ENCODE peak calls at places on chromosomes 6 and 20, in seven cellular contexts. One of them, this sample, is unnamed.

GRCh38 chr20:32539817-32540675 is 45.1 kb downstream of the NOL4L start:
- DNase-seq in psoas muscle: no peak
- DNase-seq in coronary artery: no peak
- DNase-seq in breast epithelium: no peak
- DNase-seq in AG09319: no peak
- DNase-seq in activated B cell treated with CpG ODN at 0.5 μM for 24 hours: peak
- DNase-seq in natural killer cell: peak
- DNase-seq in this sample: no peak

GRCh38 chr6:31901415-31901952 is 402 bp downstream of the ZBTB12 start:
- DNase-seq in psoas muscle: peak
- DNase-seq in coronary artery: no peak
- DNase-seq in breast epithelium: no peak
- DNase-seq in AG09319: no peak
- DNase-seq in activated B cell treated with CpG ODN at 0.5 μM for 24 hours: peak
- DNase-seq in natural killer cell: peak
- DNase-seq in this sample: no peak

GRCh38 chr20:53805895-53806384 is 212.3 kb upstream of the ZNF217 start:
- DNase-seq in psoas muscle: no peak
- DNase-seq in coronary artery: no peak
- DNase-seq in breast epithelium: peak
- DNase-seq in AG09319: no peak
- DNase-seq in activated B cell treated with CpG ODN at 0.5 μM for 24 hours: no peak
- DNase-seq in natural killer cell: no peak
- DNase-seq in this sample: no peak

GRCh38 chr20:15814903-15815302 is 758.3 kb downstream of the KIF16B start:
- DNase-seq in psoas muscle: no peak
- DNase-seq in coronary artery: no peak
- DNase-seq in breast epithelium: no peak
- DNase-seq in AG09319: peak
- DNase-seq in activated B cell treated with CpG ODN at 0.5 μM for 24 hours: no peak
- DNase-seq in natural killer cell: no peak
- DNase-seq in this sample: no peak

GRCh38 chr6:42163941-42164340 is 9.2 kb upstream of the GUCA1A start:
- DNase-seq in psoas muscle: no peak
- DNase-seq in coronary artery: no peak
- DNase-seq in breast epithelium: no peak
- DNase-seq in AG09319: no peak
- DNase-seq in activated B cell treated with CpG ODN at 0.5 μM for 24 hours: no peak
- DNase-seq in natural killer cell: no peak
- DNase-seq in this sample: no peak

GRCh38 chr6:130796313-130796905 is 30.8 kb upstream of the SMLR1 start:
- DNase-seq in psoas muscle: no peak
- DNase-seq in coronary artery: no peak
- DNase-seq in breast epithelium: no peak
- DNase-seq in AG09319: no peak
- DNase-seq in activated B cell treated with CpG ODN at 0.5 μM for 24 hours: no peak
- DNase-seq in natural killer cell: no peak
- DNase-seq in this sample: no peak

GRCh38 chr6:125357515-125358256 is 55.9 kb upstream of the HDDC2 start:
- DNase-seq in psoas muscle: no peak
- DNase-seq in coronary artery: no peak
- DNase-seq in breast epithelium: no peak
- DNase-seq in AG09319: no peak
- DNase-seq in activated B cell treated with CpG ODN at 0.5 μM for 24 hours: no peak
- DNase-seq in natural killer cell: no peak
- DNase-seq in this sample: no peak

GRCh38 chr6:35804996-35805736 is at the start of gene LHFPL5:
- DNase-seq in psoas muscle: peak
- DNase-seq in coronary artery: no peak
- DNase-seq in breast epithelium: no peak
- DNase-seq in AG09319: no peak
- DNase-seq in activated B cell treated with CpG ODN at 0.5 μM for 24 hours: peak
- DNase-seq in natural killer cell: peak
- DNase-seq in this sample: peak

GRCh38 chr6:3559561-3559960 is 102.7 kb upstream of the SLC22A23 start:
- DNase-seq in psoas muscle: no peak
- DNase-seq in coronary artery: no peak
- DNase-seq in breast epithelium: no peak
- DNase-seq in AG09319: no peak
- DNase-seq in activated B cell treated with CpG ODN at 0.5 μM for 24 hours: no peak
- DNase-seq in natural killer cell: no peak
- DNase-seq in this sample: no peak

GRCh38 chr6:107488174-107488874 is 1.6 kb upstream of the SOBP start:
- DNase-seq in psoas muscle: no peak
- DNase-seq in coronary artery: no peak
- DNase-seq in breast epithelium: no peak
- DNase-seq in AG09319: no peak
- DNase-seq in activated B cell treated with CpG ODN at 0.5 μM for 24 hours: no peak
- DNase-seq in natural killer cell: no peak
- DNase-seq in this sample: no peak

GRCh38 chr6:35400901-35401311 is 51.2 kb upstream of the FANCE start:
- DNase-seq in psoas muscle: no peak
- DNase-seq in coronary artery: no peak
- DNase-seq in breast epithelium: no peak
- DNase-seq in AG09319: no peak
- DNase-seq in activated B cell treated with CpG ODN at 0.5 μM for 24 hours: no peak
- DNase-seq in natural killer cell: no peak
- DNase-seq in this sample: no peak

GRCh38 chr20:37755665-37756064 is 61.8 kb downstream of the CTNNBL1 start:
- DNase-seq in psoas muscle: peak
- DNase-seq in coronary artery: no peak
- DNase-seq in breast epithelium: no peak
- DNase-seq in AG09319: no peak
- DNase-seq in activated B cell treated with CpG ODN at 0.5 μM for 24 hours: no peak
- DNase-seq in natural killer cell: no peak
- DNase-seq in this sample: no peak
- TF ChIP-seq CTCF in psoas muscle: peak
- TF ChIP-seq CTCF in coronary artery: no peak
- TF ChIP-seq CTCF in breast epithelium: no peak
- TF ChIP-seq CTCF in AG09319: peak
- TF ChIP-seq CTCF in activated B cell treated with CpG ODN at 0.5 μM for 24 hours: no peak
- TF ChIP-seq CTCF in natural killer cell: no peak
- TF ChIP-seq CTCF in this sample: peak

GRCh38 chr6:138403801-138404665 is at the start of gene HEBP2:
- DNase-seq in psoas muscle: peak
- DNase-seq in coronary artery: peak
- DNase-seq in breast epithelium: peak
- DNase-seq in AG09319: peak
- DNase-seq in activated B cell treated with CpG ODN at 0.5 μM for 24 hours: peak
- DNase-seq in natural killer cell: peak
- DNase-seq in this sample: peak

GRCh38 chr6:138404666-138405337 is 779 bp downstream of the HEBP2 start:
- DNase-seq in psoas muscle: peak
- DNase-seq in coronary artery: peak
- DNase-seq in breast epithelium: no peak
- DNase-seq in AG09319: no peak
- DNase-seq in activated B cell treated with CpG ODN at 0.5 μM for 24 hours: peak
- DNase-seq in natural killer cell: peak
- DNase-seq in this sample: no peak

GRCh38 chr6:138402833-138403187 is 1.2 kb upstream of the HEBP2 start:
- DNase-seq in psoas muscle: no peak
- DNase-seq in coronary artery: no peak
- DNase-seq in breast epithelium: no peak
- DNase-seq in AG09319: no peak
- DNase-seq in activated B cell treated with CpG ODN at 0.5 μM for 24 hours: no peak
- DNase-seq in natural killer cell: no peak
- DNase-seq in this sample: no peak

GRCh38 chr6:138401960-138402832 is 1.8 kb upstream of the HEBP2 start:
- DNase-seq in psoas muscle: no peak
- DNase-seq in coronary artery: no peak
- DNase-seq in breast epithelium: no peak
- DNase-seq in AG09319: no peak
- DNase-seq in activated B cell treated with CpG ODN at 0.5 μM for 24 hours: no peak
- DNase-seq in natural killer cell: no peak
- DNase-seq in this sample: no peak

GRCh38 chr6:138403324-138403800 is 661 bp upstream of the HEBP2 start:
- DNase-seq in psoas muscle: peak
- DNase-seq in coronary artery: no peak
- DNase-seq in breast epithelium: no peak
- DNase-seq in AG09319: no peak
- DNase-seq in activated B cell treated with CpG ODN at 0.5 μM for 24 hours: peak
- DNase-seq in natural killer cell: peak
- DNase-seq in this sample: no peak
- TF ChIP-seq CTCF in psoas muscle: peak
- TF ChIP-seq CTCF in coronary artery: no peak
- TF ChIP-seq CTCF in breast epithelium: no peak
- TF ChIP-seq CTCF in AG09319: peak
- TF ChIP-seq CTCF in activated B cell treated with CpG ODN at 0.5 μM for 24 hours: no peak
- TF ChIP-seq CTCF in natural killer cell: no peak
- TF ChIP-seq CTCF in this sample: peak

GRCh38 chr6:38234141-38234540 is 405.6 kb downstream of the BTBD9 start:
- DNase-seq in psoas muscle: no peak
- DNase-seq in coronary artery: no peak
- DNase-seq in breast epithelium: no peak
- DNase-seq in AG09319: no peak
- DNase-seq in activated B cell treated with CpG ODN at 0.5 μM for 24 hours: no peak
- DNase-seq in natural killer cell: no peak
- DNase-seq in this sample: no peak
- TF ChIP-seq CTCF in psoas muscle: no peak
- TF ChIP-seq CTCF in coronary artery: no peak
- TF ChIP-seq CTCF in breast epithelium: no peak
- TF ChIP-seq CTCF in AG09319: no peak
- TF ChIP-seq CTCF in activated B cell treated with CpG ODN at 0.5 μM for 24 hours: no peak
- TF ChIP-seq CTCF in natural killer cell: no peak
- TF ChIP-seq CTCF in this sample: no peak

GRCh38 chr20:13422637-13423036 is 201.6 kb downstream of the ISM1 start:
- DNase-seq in psoas muscle: no peak
- DNase-seq in coronary artery: no peak
- DNase-seq in breast epithelium: no peak
- DNase-seq in AG09319: no peak
- DNase-seq in activated B cell treated with CpG ODN at 0.5 μM for 24 hours: no peak
- DNase-seq in natural killer cell: no peak
- DNase-seq in this sample: no peak
- TF ChIP-seq CTCF in psoas muscle: no peak
- TF ChIP-seq CTCF in coronary artery: no peak
- TF ChIP-seq CTCF in breast epithelium: no peak
- TF ChIP-seq CTCF in AG09319: no peak
- TF ChIP-seq CTCF in activated B cell treated with CpG ODN at 0.5 μM for 24 hours: no peak
- TF ChIP-seq CTCF in natural killer cell: no peak
- TF ChIP-seq CTCF in this sample: no peak

GRCh38 chr6:56699066-56699654 is 56.5 kb upstream of the DST start:
- DNase-seq in psoas muscle: no peak
- DNase-seq in coronary artery: no peak
- DNase-seq in breast epithelium: no peak
- DNase-seq in AG09319: no peak
- DNase-seq in activated B cell treated with CpG ODN at 0.5 μM for 24 hours: no peak
- DNase-seq in natural killer cell: no peak
- DNase-seq in this sample: no peak
- TF ChIP-seq CTCF in psoas muscle: peak
- TF ChIP-seq CTCF in coronary artery: no peak
- TF ChIP-seq CTCF in breast epithelium: peak
- TF ChIP-seq CTCF in AG09319: peak
- TF ChIP-seq CTCF in activated B cell treated with CpG ODN at 0.5 μM for 24 hours: no peak
- TF ChIP-seq CTCF in natural killer cell: no peak
- TF ChIP-seq CTCF in this sample: peak

GRCh38 chr6:44730771-44731391 is 343.4 kb downstream of the CDC5L start:
- DNase-seq in psoas muscle: no peak
- DNase-seq in coronary artery: peak
- DNase-seq in breast epithelium: no peak
- DNase-seq in AG09319: no peak
- DNase-seq in activated B cell treated with CpG ODN at 0.5 μM for 24 hours: no peak
- DNase-seq in natural killer cell: no peak
- DNase-seq in this sample: no peak

GRCh38 chr6:44722736-44723135 is 335.2 kb downstream of the CDC5L start:
- DNase-seq in psoas muscle: no peak
- DNase-seq in coronary artery: peak
- DNase-seq in breast epithelium: no peak
- DNase-seq in AG09319: no peak
- DNase-seq in activated B cell treated with CpG ODN at 0.5 μM for 24 hours: no peak
- DNase-seq in natural killer cell: no peak
- DNase-seq in this sample: no peak

GRCh38 chr6:44727651-44728630 is 340.4 kb downstream of the CDC5L start:
- DNase-seq in psoas muscle: no peak
- DNase-seq in coronary artery: peak
- DNase-seq in breast epithelium: no peak
- DNase-seq in AG09319: no peak
- DNase-seq in activated B cell treated with CpG ODN at 0.5 μM for 24 hours: no peak
- DNase-seq in natural killer cell: no peak
- DNase-seq in this sample: no peak

GRCh38 chr6:44721954-44722578 is 334.6 kb downstream of the CDC5L start:
- DNase-seq in psoas muscle: no peak
- DNase-seq in coronary artery: peak
- DNase-seq in breast epithelium: no peak
- DNase-seq in AG09319: no peak
- DNase-seq in activated B cell treated with CpG ODN at 0.5 μM for 24 hours: no peak
- DNase-seq in natural killer cell: no peak
- DNase-seq in this sample: peak

DNA sequence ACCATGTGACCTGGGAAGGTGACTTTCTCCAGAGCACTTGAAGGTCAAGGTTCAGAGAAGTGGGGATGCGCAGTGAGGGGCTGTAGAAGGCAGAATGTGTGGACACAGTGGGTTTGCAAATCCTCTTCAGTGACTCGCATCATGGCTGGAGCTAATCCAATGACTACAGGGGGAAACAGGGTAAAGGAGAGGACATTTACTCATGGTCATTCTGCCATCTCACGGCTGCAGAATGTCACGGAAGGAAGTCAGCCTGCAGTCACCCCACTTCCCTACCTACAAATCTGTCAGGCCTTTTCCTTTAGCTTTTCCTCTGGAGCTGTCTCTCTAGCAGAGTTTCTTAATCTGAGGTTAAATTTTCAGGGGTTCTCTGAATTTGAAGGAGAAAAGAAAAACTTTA is 337.6 kb downstream of the CDC5L start:
- DNase-seq in psoas muscle: no peak
- DNase-seq in coronary artery: peak
- DNase-seq in breast epithelium: no peak
- DNase-seq in AG09319: no peak
- DNase-seq in activated B cell treated with CpG ODN at 0.5 μM for 24 hours: no peak
- DNase-seq in natural killer cell: no peak
- DNase-seq in this sample: peak
- TF ChIP-seq CTCF in psoas muscle: no peak
- TF ChIP-seq CTCF in coronary artery: no peak
- TF ChIP-seq CTCF in breast epithelium: no peak
- TF ChIP-seq CTCF in AG09319: no peak
- TF ChIP-seq CTCF in activated B cell treated with CpG ODN at 0.5 μM for 24 hours: no peak
- TF ChIP-seq CTCF in natural killer cell: no peak
- TF ChIP-seq CTCF in this sample: no peak

GRCh38 chr6:170247178-170247701 is 43.6 kb downstream of the DLL1 start:
- DNase-seq in psoas muscle: no peak
- DNase-seq in coronary artery: no peak
- DNase-seq in breast epithelium: no peak
- DNase-seq in AG09319: no peak
- DNase-seq in activated B cell treated with CpG ODN at 0.5 μM for 24 hours: no peak
- DNase-seq in natural killer cell: no peak
- DNase-seq in this sample: no peak
- TF ChIP-seq CTCF in psoas muscle: no peak
- TF ChIP-seq CTCF in coronary artery: no peak
- TF ChIP-seq CTCF in breast epithelium: peak
- TF ChIP-seq CTCF in AG09319: no peak
- TF ChIP-seq CTCF in activated B cell treated with CpG ODN at 0.5 μM for 24 hours: no peak
- TF ChIP-seq CTCF in natural killer cell: no peak
- TF ChIP-seq CTCF in this sample: no peak

This sample was measured in type B pancreatic cell.